ENCODE peak calls at places on chromosome 13, in five cellular contexts. Z is left ventricle myocardium inferior; T is GM04503; Q is cardiac muscle cell; F is activated CD4-positive, alpha-beta T cell treated with anti-CD3 and anti-CD28 coated beads for 24 hours. P is an unnamed sample.

GRCh38 chr13:114068723-114069322 is 63.6 kb downstream of the RASA3 start:
- DNase-seq in F (no peak), T (peak), Q (peak), Z (no peak), P (peak)

GRCh38 chr13:110650436-110650835 is 35.1 kb downstream of the NAXD start:
- DNase-seq in F (no peak), Q (no peak), Z (no peak), T (no peak), P (no peak)

GRCh38 chr13:74765955-74766354 is 631.8 kb upstream of the KLF12 start:
- DNase-seq in T (no peak), F (no peak), Z (no peak), Q (no peak), P (no peak)

GRCh38 chr13:23794267-23795161 is 94.7 kb downstream of the MIPEP start:
- DNase-seq in Q (peak), F (no peak), Z (no peak), T (peak), P (no peak)

GRCh38 chr13:107144432-107144831 is 576.5 kb upstream of the ARGLU1 start:
- DNase-seq in Z (no peak), Q (peak), T (no peak), F (no peak), P (no peak)

GRCh38 chr13:40388617-40389016 is 277.8 kb downstream of the FOXO1 start:
- DNase-seq in Q (no peak), F (peak), Z (no peak), T (no peak), P (no peak)

GRCh38 chr13:35992964-35993363 is 138.2 kb downstream of the DCLK1 start:
- DNase-seq in F (no peak), T (no peak), Z (no peak), Q (peak), P (no peak)

GRCh38 chr13:109130093-109130835 is 500.9 kb downstream of the MYO16 start:
- DNase-seq in Z (no peak), T (no peak), Q (no peak), F (no peak), P (no peak)

GRCh38 chr13:31209172-31209818 is 9.5 kb downstream of the B3GLCT start:
- DNase-seq in F (no peak), T (peak), Q (peak), Z (peak), P (peak)

GRCh38 chr13:96781141-96781540 is 213.1 kb downstream of the OXGR1 start:
- DNase-seq in Z (peak), Q (no peak), T (no peak), F (no peak), P (no peak)

GRCh38 chr13:34148359-34148758 is 330.4 kb downstream of the RFC3 start:
- DNase-seq in T (no peak), Z (no peak), F (no peak), Q (no peak), P (no peak)

GRCh38 chr13:75316427-75316826 is 165.5 kb downstream of the TBC1D4 start:
- DNase-seq in T (no peak), Z (no peak), Q (peak), F (no peak), P (no peak)

GRCh38 chr13:41822560-41822959 is 138.3 kb downstream of the VWA8 start:
- DNase-seq in Z (no peak), Q (no peak), F (no peak), T (no peak), P (no peak)

GRCh38 chr13:43300817-43301216 is 277.4 kb downstream of the DNAJC15 start:
- DNase-seq in Z (no peak), Q (peak), F (no peak), T (peak), P (peak)

GRCh38 chr13:44423824-44424223 is 50.2 kb downstream of the SERP2 start:
- DNase-seq in Z (no peak), F (no peak), T (no peak), Q (no peak), P (no peak)

GRCh38 chr13:113935523-113935922 is 38.4 kb downstream of the C13orf46 start:
- DNase-seq in F (no peak), Q (no peak), Z (no peak), T (no peak), P (no peak)

GRCh38 chr13:101751488-101751887 is 299.0 kb downstream of the ITGBL1 start:
- DNase-seq in Q (peak), F (no peak), T (no peak), Z (no peak), P (peak)

GRCh38 chr13:46149272-46150133 is 32.5 kb downstream of the LCP1 start:
- DNase-seq in T (no peak), Z (no peak), Q (no peak), F (no peak), P (peak)

GRCh38 chr13:78610381-78610883 is 7.1 kb upstream of the POU4F1 start:
- DNase-seq in F (no peak), T (no peak), Z (no peak), Q (peak), P (peak)

GRCh38 chr13:43269037-43269476 is 245.7 kb downstream of the DNAJC15 start:
- DNase-seq in F (no peak), Q (peak), T (peak), Z (no peak), P (peak)

GRCh38 chr13:32783067-32783466 is 196.8 kb downstream of the PDS5B start:
- DNase-seq in T (peak), Z (no peak), Q (peak), F (no peak), P (peak)

GRCh38 chr13:33323766-33324525 is 38.4 kb upstream of the STARD13 start:
- DNase-seq in Q (peak), Z (no peak), F (no peak), T (no peak), P (no peak)

GRCh38 chr13:49374585-49375290 is 69.1 kb downstream of the CAB39L start:
- DNase-seq in Z (no peak), T (no peak), F (no peak), Q (peak), P (peak)

GRCh38 chr13:37868691-37869505 is 674 bp downstream of the TRPC4 start:
- DNase-seq in Q (peak), F (no peak), Z (no peak), T (peak), P (no peak)

GRCh38 chr13:52850396-52851152 is 2.1 kb upstream of the PCDH8 start:
- DNase-seq in Q (peak), T (no peak), Z (peak), F (no peak), P (no peak)

GRCh38 chr13:93217701-93218100 is 8.9 kb upstream of the GPC6 start:
- DNase-seq in Z (no peak), T (no peak), Q (no peak), F (no peak), P (no peak)

GRCh38 chr13:114319441-114319871 is 5.2 kb downstream of the CHAMP1 start:
- DNase-seq in Z (no peak), Q (peak), T (peak), F (no peak), P (peak)

GRCh38 chr13:71799320-71799719 is 67.7 kb downstream of the DACH1 start:
- DNase-seq in Q (no peak), F (no peak), T (no peak), Z (no peak), P (no peak)

GRCh38 chr13:104691765-104692164 is 1625.5 kb upstream of the SLC10A2 start:
- DNase-seq in Z (no peak), F (no peak), Q (no peak), T (no peak), P (no peak)

GRCh38 chr13:66994498-66995365 is 235.4 kb downstream of the PCDH9 start:
- DNase-seq in Z (no peak), F (no peak), T (no peak), Q (no peak), P (no peak)

GRCh38 chr13:61286148-61286745 is 129.4 kb downstream of the PCDH20 start:
- DNase-seq in T (no peak), Q (no peak), Z (no peak), F (no peak), P (no peak)

GRCh38 chr13:75876371-75877050 is 240.4 kb downstream of the LMO7 start:
- DNase-seq in Q (peak), Z (peak), T (no peak), F (peak), P (peak)

GRCh38 chr13:99606322-99607089 is 105.2 kb downstream of the TM9SF2 start:
- DNase-seq in F (peak), T (no peak), Q (peak), Z (peak), P (peak)

GRCh38 chr13:50801087-50801931 is 42.2 kb downstream of the DLEU7 start:
- DNase-seq in Z (no peak), Q (peak), F (peak), T (no peak), P (peak)

GRCh38 chr13:37138169-37138568 is 32.7 kb upstream of the CSNK1A1L start:
- DNase-seq in F (no peak), Z (no peak), T (no peak), Q (peak), P (peak)

GRCh38 chr13:24986826-24987225 is 109.1 kb upstream of the PABPC3 start:
- DNase-seq in Z (no peak), T (no peak), Q (no peak), F (no peak), P (no peak)

GRCh38 chr13:53250272-53250875 is 221.8 kb downstream of the OLFM4 start:
- DNase-seq in Q (peak), Z (no peak), T (peak), F (peak), P (peak)

P was measured in skeletal muscle cell.